ENCODE peak calls at places on chromosomes 16 and 17, in four cellular contexts. Y is neural progenitor cell, P is sigmoid colon, D is PC-3. U is an unnamed sample.

GRCh38 chr17:59435238-59435637 is 103.8 kb downstream of the YPEL2 start:
- DNase-seq in Y (no peak), P (no peak), D (peak; percentile 97), U (peak; percentile 85)

GRCh38 chr17:75476274-75476673 is 19.8 kb downstream of the TMEM94 start:
- DNase-seq in Y (no peak), P (no peak), D (no peak), U (no peak)

GRCh38 chr16:35748621-35749252 is 2289.3 kb downstream of the TP53TG3F start:
- DNase-seq in Y (no peak), P (no peak), D (no peak), U (no peak)

GRCh38 chr17:9144502-9145233 is 123.4 kb downstream of the NTN1 start:
- DNase-seq in Y (no peak), P (no peak), D (no peak), U (no peak)

GRCh38 chr17:45686250-45686649 is 97.9 kb upstream of the CRHR1 start:
- DNase-seq in Y (no peak), P (peak; percentile 12), D (no peak), U (no peak)

GRCh38 chr16:65278874-65279273 is 157.0 kb upstream of the CDH11 start:
- DNase-seq in Y (no peak), P (no peak), D (peak; percentile 53), U (peak; percentile 4)

GRCh38 chr17:42081516-42082129 is 16.6 kb downstream of the ZNF385C start:
- DNase-seq in Y (no peak), P (no peak), D (no peak), U (no peak)

GRCh38 chr16:70381604-70382342 is 35.1 kb downstream of the DDX19A start:
- DNase-seq in Y (no peak), P (no peak), D (no peak), U (no peak)

GRCh38 chr16:65728652-65729051 is 606.8 kb upstream of the CDH11 start:
- DNase-seq in Y (no peak), P (no peak), D (no peak), U (no peak)

GRCh38 chr17:39761861-39762496 is 24.2 kb downstream of the GRB7 start:
- DNase-seq in Y (no peak), P (no peak), D (no peak), U (no peak)

GRCh38 chr17:64457156-64457555 is 8.2 kb downstream of the MILR1 start:
- DNase-seq in Y (no peak), P (no peak), D (no peak), U (no peak)

GRCh38 chr17:64448665-64449512 is at the start of gene MILR1:
- DNase-seq in Y (no peak), P (peak; percentile 71), D (peak; percentile 90), U (peak; percentile 78)

GRCh38 chr17:7894866-7895265 is 6.3 kb downstream of the CHD3 start:
- DNase-seq in Y (no peak), P (peak; percentile 40), D (no peak), U (no peak)

GRCh38 chr17:73715714-73716113 is 71.5 kb upstream of the SDK2 start:
- DNase-seq in Y (no peak), P (no peak), D (no peak), U (no peak)

GRCh38 chr17:12648498-12648897 is 17.2 kb upstream of the MYOCD start:
- DNase-seq in Y (no peak), P (no peak), D (no peak), U (no peak)

GRCh38 chr16:50812876-50813466 is 71.1 kb downstream of the CYLD start:
- DNase-seq in Y (no peak), P (no peak), D (no peak), U (no peak)

DNA sequence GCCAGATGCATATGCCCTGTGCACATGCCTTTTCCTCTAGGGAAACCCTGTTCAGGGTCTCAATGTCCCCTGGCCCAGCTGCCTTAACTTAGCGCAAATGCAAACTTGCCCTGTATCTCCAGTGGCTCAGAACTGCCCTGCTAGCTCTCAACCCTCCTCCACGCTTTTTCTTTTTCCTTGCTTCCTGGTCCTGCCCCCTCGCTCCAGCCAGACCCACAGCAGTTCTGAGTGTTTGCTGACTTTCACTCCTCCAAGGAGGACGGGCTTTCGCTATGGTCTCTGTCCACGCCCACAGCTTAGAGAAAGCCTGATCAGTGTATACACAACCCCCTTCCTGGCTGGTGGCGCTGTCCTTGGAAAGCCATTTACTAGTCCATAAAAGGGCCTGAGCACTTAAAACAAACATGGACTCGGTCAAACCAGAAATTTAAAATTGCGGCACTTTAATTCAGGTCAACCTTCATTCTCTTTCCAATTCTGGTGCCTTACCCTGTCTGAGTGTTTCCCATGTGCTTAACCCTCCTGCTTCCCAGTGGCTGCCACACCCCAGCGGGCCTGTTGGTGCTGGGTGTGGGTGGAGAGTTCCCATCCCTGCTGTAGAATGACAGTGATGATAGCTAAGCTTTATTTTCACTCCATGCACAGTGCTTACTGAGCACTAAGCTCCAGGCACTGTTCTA is 15.6 kb upstream of the TMEM98 start:
- DNase-seq in Y (peak; percentile 39), P (peak; percentile 83), D (peak; percentile 72), U (no peak)
- TF ChIP-seq CTCF in Y (no peak), P (no peak), D (peak; percentile 32), U (no peak)

GRCh38 chr17:48636177-48637018 is 10.2 kb upstream of the HOXB9 start:
- DNase-seq in Y (peak; percentile 97), P (peak; percentile 73), D (peak; percentile 84), U (peak; percentile 49)
- TF ChIP-seq CTCF in Y (peak; percentile 71), P (no peak), D (peak; percentile 81), U (peak; percentile 47)

GRCh38 chr17:10844667-10845387 is 6.9 kb upstream of the PIRT start:
- DNase-seq in Y (peak; percentile 81), P (peak; percentile 90), D (peak; percentile 61), U (peak; percentile 45)
- TF ChIP-seq CTCF in Y (peak; percentile 84), P (peak; percentile 77), D (peak; percentile 77), U (peak; percentile 90)

DNA sequence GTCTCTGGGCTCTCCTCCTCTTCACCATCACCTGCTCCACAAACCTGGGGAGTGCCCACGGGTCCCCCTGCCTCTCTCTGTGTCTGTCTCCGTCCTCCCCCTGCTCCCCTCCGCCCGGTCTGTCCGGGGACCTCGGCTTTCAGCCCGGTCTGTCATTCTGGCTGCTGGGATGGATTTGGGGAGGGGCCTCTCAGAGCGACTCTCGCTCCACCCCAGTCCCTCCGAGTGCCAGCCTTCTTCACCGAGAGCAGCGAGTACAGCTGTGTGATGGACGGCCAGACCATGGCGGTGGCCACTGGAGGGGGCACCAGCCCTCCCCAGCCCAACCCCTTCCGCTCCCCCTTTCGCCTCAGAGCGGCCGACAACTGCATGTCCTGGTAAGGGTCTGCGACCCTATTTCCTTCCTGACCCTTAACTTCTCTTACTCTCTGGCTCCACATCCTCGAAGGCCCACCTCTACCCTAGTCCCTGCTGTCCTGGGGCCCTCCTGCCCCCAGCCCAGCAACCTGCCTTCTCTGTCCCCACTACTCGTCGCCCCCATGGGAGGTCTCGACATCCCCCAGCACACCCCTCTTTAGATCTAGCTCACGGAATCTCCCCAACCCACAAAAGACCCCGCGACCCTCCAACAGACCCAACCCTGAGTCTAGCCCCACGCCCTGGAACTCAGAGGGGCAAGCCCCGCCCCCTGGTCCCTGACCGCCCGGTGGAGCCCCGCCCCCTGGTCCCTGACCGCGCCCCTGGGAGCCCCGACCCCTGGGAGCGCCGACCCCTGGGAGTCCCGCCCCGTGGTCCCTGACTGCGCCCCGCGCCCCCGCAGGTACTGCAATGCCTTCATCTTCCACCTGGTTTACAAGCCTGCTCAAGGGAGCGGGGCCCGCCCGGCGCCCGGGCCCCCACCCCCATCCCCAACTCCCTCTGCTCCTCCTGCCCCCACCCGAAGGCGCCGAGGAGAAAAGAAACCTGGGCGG is 5.6 kb upstream of the CXCL16 start:
- DNase-seq in Y (peak; percentile 82), P (no peak), D (no peak), U (no peak)
- TF ChIP-seq CTCF in Y (peak; percentile 20), P (no peak), D (no peak), U (no peak)

DNA sequence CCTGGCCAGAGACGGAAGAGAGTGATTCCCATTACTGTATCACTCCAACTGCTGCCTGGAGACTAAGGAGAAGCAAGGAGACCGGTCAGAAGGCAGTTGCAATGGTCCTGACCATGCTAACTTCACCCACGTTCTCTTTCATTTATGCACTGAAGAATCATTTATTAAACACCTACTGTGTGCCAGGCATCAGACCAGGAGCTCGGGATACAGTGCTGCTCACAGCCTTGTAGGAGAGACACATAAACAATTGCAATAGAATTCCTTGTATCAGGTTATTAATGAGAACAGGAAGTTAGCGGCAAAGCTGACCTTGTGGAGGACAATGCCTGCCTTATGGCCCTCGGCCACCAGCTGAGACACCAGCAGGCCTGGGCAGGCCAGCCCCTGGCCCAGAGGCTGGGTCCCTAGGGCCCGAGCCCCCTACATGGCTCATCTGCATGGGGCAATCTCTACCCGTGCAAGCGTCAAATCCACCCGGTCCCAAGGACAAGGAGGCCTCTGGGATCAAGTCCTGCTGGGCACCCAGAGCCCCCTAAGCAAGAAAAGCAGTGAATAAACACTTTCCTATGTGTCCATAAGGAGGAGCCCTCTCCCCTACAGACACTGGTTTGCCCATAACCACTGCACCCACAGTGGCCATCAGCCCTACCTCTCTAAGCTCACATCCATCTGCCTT is 8.6 kb upstream of the ENPP7 start:
- DNase-seq in Y (peak; percentile 67), P (no peak), D (peak; percentile 67), U (peak; percentile 32)
- TF ChIP-seq CTCF in Y (peak; percentile 57), P (no peak), D (peak; percentile 65), U (peak; percentile 8)

GRCh38 chr16:2271848-2272461 is 4.0 kb upstream of the RNPS1 start:
- DNase-seq in Y (no peak), P (no peak), D (no peak), U (no peak)

GRCh38 chr16:2270070-2270462 is 2.1 kb upstream of the RNPS1 start:
- DNase-seq in Y (no peak), P (no peak), D (no peak), U (no peak)

GRCh38 chr16:2270588-2271470 is 2.9 kb upstream of the RNPS1 start:
- DNase-seq in Y (no peak), P (no peak), D (no peak), U (no peak)

GRCh38 chr16:2273484-2273883 is 5.6 kb upstream of the RNPS1 start:
- DNase-seq in Y (no peak), P (no peak), D (no peak), U (no peak)

GRCh38 chr16:2267913-2268666 is at the start of gene RNPS1:
- DNase-seq in Y (peak; percentile 99), P (peak; percentile 98), D (peak; percentile 92), U (peak; percentile 95)
- TF ChIP-seq CTCF in Y (no peak), P (no peak), D (no peak), U (no peak)

DNA sequence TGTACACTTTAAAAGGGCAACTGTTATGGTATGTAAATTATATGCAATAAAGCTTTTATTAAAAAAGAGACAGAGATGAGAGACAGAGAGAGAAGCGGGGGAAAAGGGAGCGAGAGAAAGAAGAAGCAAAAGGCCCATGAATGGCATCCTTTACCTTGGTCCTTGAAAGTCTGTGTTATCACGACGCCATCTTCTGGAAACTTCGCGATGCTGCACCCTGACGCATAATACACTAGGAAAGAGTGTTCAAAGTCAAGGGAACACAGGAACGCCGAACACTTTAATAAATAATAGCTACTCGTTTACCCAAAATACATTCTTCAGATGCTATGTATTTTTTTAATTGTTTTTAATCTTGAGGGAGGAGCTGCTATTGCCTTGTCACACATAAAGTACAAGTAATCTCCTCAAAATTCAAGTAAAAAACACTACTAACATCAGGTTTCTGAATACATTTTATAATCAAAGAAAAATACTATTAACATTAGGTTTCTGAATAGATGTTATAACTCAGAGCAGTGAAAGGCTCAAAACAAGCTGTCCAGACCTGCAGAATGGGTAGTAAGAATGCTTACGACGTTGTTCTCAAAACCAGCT is 23.0 kb upstream of the SLC38A8 start:
- DNase-seq in Y (peak; percentile 73), P (no peak), D (peak; percentile 59), U (peak; percentile 65)
- TF ChIP-seq CTCF in Y (peak; percentile 74), P (peak; percentile 39), D (peak; percentile 62), U (peak; percentile 63)

GRCh38 chr17:55770220-55770870 is 19.5 kb downstream of the PCTP start:
- DNase-seq in Y (peak; percentile 65), P (no peak), D (peak; percentile 86), U (peak; percentile 74)
- TF ChIP-seq CTCF in Y (peak; percentile 74), P (peak; percentile 31), D (peak; percentile 84), U (peak; percentile 62)

U was measured in MCF 10A.